ENCODE peak calls at places on chromosomes 3 and 15, in nine cellular contexts. H is AG08395; U is astrocyte of the spinal cord; E is vagina; Q is tibial artery; D is KBM-7; F is activated gamma-delta T cell treated with anti-CD3 and anti-CD28 coated beads, Interleukin-2, amount 50 U/mL, for 16 hours; Z is CD8-positive, alpha-beta T cell; C is CD4-positive, alpha-beta T cell. X is an unnamed sample.

GRCh38 chr3:111872948-111873347 is 13.9 kb downstream of the PHLDB2 start:
- DNase-seq in Q (no peak), D (no peak), C (no peak), H (no peak), Z (no peak), F (no peak), U (no peak), E (no peak), X (no peak)

GRCh38 chr3:99678023-99678422 is 39.6 kb downstream of the COL8A1 start:
- DNase-seq in E (no peak), C (no peak), Q (peak), F (no peak), H (peak), Z (no peak), U (peak), D (no peak), X (peak)

GRCh38 chr3:46675426-46675825 is 18.1 kb downstream of the ALS2CL start:
- DNase-seq in H (no peak), U (no peak), D (no peak), C (no peak), Z (no peak), E (no peak), F (no peak), Q (no peak), X (no peak)

GRCh38 chr3:153273217-153273616 is 111.2 kb downstream of the RAP2B start:
- DNase-seq in F (no peak), D (peak), Z (no peak), H (no peak), Q (no peak), E (no peak), C (no peak), U (no peak), X (no peak)

GRCh38 chr15:67358812-67359211 is 104.2 kb downstream of the IQCH start:
- DNase-seq in C (no peak), E (no peak), Z (no peak), D (no peak), Q (no peak), U (no peak), H (no peak), F (no peak), X (no peak)

GRCh38 chr3:195059006-195059350 is 212.0 kb downstream of the XXYLT1 start:
- DNase-seq in Q (peak), Z (no peak), F (no peak), E (no peak), C (no peak), H (no peak), U (no peak), D (no peak), X (no peak)

GRCh38 chr15:74867562-74868458 is 5.4 kb downstream of the SCAMP2 start:
- DNase-seq in D (peak), H (no peak), F (no peak), E (no peak), Q (peak), Z (no peak), C (no peak), U (no peak), X (no peak)

GRCh38 chr3:50525987-50526386 is 22.6 kb upstream of the CACNA2D2 start:
- DNase-seq in Q (peak), C (no peak), Z (peak), E (no peak), D (peak), F (no peak), H (peak), U (peak), X (no peak)

GRCh38 chr3:46695177-46695961 is 1.9 kb upstream of the ALS2CL start:
- DNase-seq in Q (peak), D (peak), H (no peak), E (no peak), Z (peak), F (no peak), U (no peak), C (peak), X (no peak)

GRCh38 chr3:52153389-52154096 is 680 bp downstream of the POC1A start:
- DNase-seq in Q (no peak), E (no peak), H (peak), Z (no peak), C (no peak), D (peak), U (no peak), F (no peak), X (no peak)

GRCh38 chr3:171187706-171188290 is 161.3 kb upstream of the SLC2A2 start:
- DNase-seq in D (peak), U (no peak), F (no peak), H (peak), Q (no peak), E (no peak), C (no peak), Z (no peak), X (no peak)

GRCh38 chr3:98884675-98885371 is 16.7 kb downstream of the DCBLD2 start:
- DNase-seq in C (no peak), Z (no peak), E (no peak), H (peak), D (no peak), Q (no peak), U (no peak), F (no peak), X (no peak)

GRCh38 chr3:151327571-151328198 is 1.7 kb downstream of the P2RY13 start:
- DNase-seq in Z (no peak), Q (no peak), H (peak), F (no peak), D (peak), E (no peak), C (no peak), U (peak), X (no peak)